ENCODE peak calls at places on chromosomes 5 and 9, in four cellular contexts. Z is NCI-H1105; N is central memory CD4-positive, alpha-beta T cell; A is WTC11. F is an unnamed sample.

GRCh38 chr5:31485376-31486207 is 46.3 kb downstream of the DROSHA start:
- DNase-seq in Z (no peak), N (no peak), A (no peak), F (no peak)

GRCh38 chr9:123457586-123457985 is 101.6 kb downstream of the CRB2 start:
- DNase-seq in Z (no peak), N (no peak), A (no peak), F (no peak)

GRCh38 chr5:39384271-39384670 is 20.0 kb upstream of the C9 start:
- DNase-seq in Z (no peak), N (no peak), A (no peak), F (no peak)

GRCh38 chr9:12657998-12658397 is 35.2 kb upstream of the TYRP1 start:
- DNase-seq in Z (no peak), N (no peak), A (no peak), F (peak)

GRCh38 chr5:143401253-143401845 is 2.1 kb downstream of the NR3C1 start:
- DNase-seq in Z (no peak), N (no peak), A (no peak), F (no peak)

GRCh38 chr5:124513216-124513615 is 233.2 kb downstream of the ZNF608 start:
- DNase-seq in Z (no peak), N (no peak), A (no peak), F (no peak)

GRCh38 chr5:122908108-122908507 is 62.7 kb downstream of the SNX24 start:
- DNase-seq in Z (no peak), N (no peak), A (no peak), F (no peak)

GRCh38 chr5:1164696-1165630 is 36.4 kb upstream of the SLC6A19 start:
- DNase-seq in Z (no peak), N (no peak), A (no peak), F (no peak)

GRCh38 chr5:118060833-118061232 is 927.5 kb downstream of the DTWD2 start:
- DNase-seq in Z (no peak), N (no peak), A (no peak), F (no peak)

GRCh38 chr9:16271967-16272366 is 598.5 kb downstream of the BNC2 start:
- DNase-seq in Z (no peak), N (no peak), A (no peak), F (no peak)

GRCh38 chr9:18142964-18143363 is 331.0 kb upstream of the ADAMTSL1 start:
- DNase-seq in Z (no peak), N (no peak), A (peak), F (no peak)

GRCh38 chr5:76974768-76975167 is 21.9 kb downstream of the CRHBP start:
- DNase-seq in Z (no peak), N (no peak), A (no peak), F (no peak)

GRCh38 chr5:79503794-79504495 is 10.0 kb downstream of the HOMER1 start:
- DNase-seq in Z (no peak), N (no peak), A (no peak), F (no peak)

GRCh38 chr9:68777070-68777763 is 72.2 kb downstream of the PIP5K1B start:
- DNase-seq in Z (no peak), N (no peak), A (no peak), F (no peak)

GRCh38 chr9:93911871-93912554 is 43.1 kb downstream of the BARX1 start:
- DNase-seq in Z (peak), N (no peak), A (peak), F (no peak)

GRCh38 chr9:131609116-131609830 is 64.0 kb downstream of the PRRT1B start:
- DNase-seq in Z (no peak), N (no peak), A (no peak), F (no peak)

GRCh38 chr5:67268233-67269011 is 71.8 kb upstream of the CD180 start:
- DNase-seq in Z (peak), N (no peak), A (no peak), F (peak)

GRCh38 chr9:114225534-114226288 is 70.4 kb downstream of the COL27A1 start:
- DNase-seq in Z (no peak), N (no peak), A (no peak), F (no peak)

GRCh38 chr5:113574417-113574816 is 60.9 kb downstream of the YTHDC2 start:
- DNase-seq in Z (no peak), N (no peak), A (no peak), F (peak)

GRCh38 chr5:126831175-126831574 is 54.2 kb downstream of the LMNB1 start:
- DNase-seq in Z (no peak), N (no peak), A (no peak), F (no peak)

GRCh38 chr5:6395621-6396020 is 17.3 kb upstream of the MED10 start:
- DNase-seq in Z (no peak), N (no peak), A (no peak), F (no peak)

GRCh38 chr9:115261656-115262081 is 143.7 kb upstream of the TNC start:
- DNase-seq in Z (no peak), N (no peak), A (no peak), F (no peak)

GRCh38 chr5:97163360-97163764 is 19.7 kb downstream of the RIOK2 start:
- DNase-seq in Z (no peak), N (peak), A (no peak), F (no peak)

GRCh38 chr5:138241688-138242547 is 28.8 kb upstream of the CDC23 start:
- DNase-seq in Z (peak), N (no peak), A (peak), F (peak)

GRCh38 chr5:179559280-179560252 is 9.2 kb downstream of the RUFY1 start:
- DNase-seq in Z (peak), N (peak), A (peak), F (peak)

GRCh38 chr5:79261907-79262306 is 26.0 kb downstream of the JMY start:
- DNase-seq in Z (no peak), N (no peak), A (no peak), F (no peak)

GRCh38 chr5:13252701-13253100 is 691.8 kb downstream of the DNAH5 start:
- DNase-seq in Z (no peak), N (no peak), A (no peak), F (no peak)

GRCh38 chr9:86865957-86866356 is 81.3 kb downstream of the GAS1 start:
- DNase-seq in Z (no peak), N (no peak), A (no peak), F (no peak)

GRCh38 chr9:86580688-86581087 is 226.5 kb upstream of the TUT7 start:
- DNase-seq in Z (no peak), N (no peak), A (no peak), F (no peak)

GRCh38 chr9:33162721-33163311 is 4.3 kb downstream of the B4GALT1 start:
- DNase-seq in Z (no peak), N (no peak), A (no peak), F (no peak)

GRCh38 chr5:131848662-131849061 is 51.8 kb upstream of the FNIP1 start:
- DNase-seq in Z (no peak), N (no peak), A (no peak), F (no peak)